ENCODE peak calls at places on chromosome 2, in seven cellular contexts. Q, S, R, V, C, O and A are unnamed samples.

GRCh38 chr2:238387376-238387775 is 39.4 kb upstream of the ASB1 start:
- DNase-seq in Q (no peak), S (no peak), O (no peak), C (peak; percentile 35), V (peak; percentile 64), R (no peak), A (no peak)

GRCh38 chr2:42755161-42755900 is 8.6 kb downstream of the OXER1 start:
- DNase-seq in V (peak; percentile 26), O (no peak), S (no peak), C (no peak), R (no peak), Q (peak; percentile 10), A (no peak)

GRCh38 chr2:71548589-71549485 is 95.5 kb downstream of the DYSF start:
- DNase-seq in O (peak; percentile 76), R (peak; percentile 75), V (peak; percentile 68), C (no peak), Q (peak; percentile 86), S (peak; percentile 25), A (peak; percentile 55)

GRCh38 chr2:38948387-38948882 is 58.8 kb downstream of the ARHGEF33 start:
- DNase-seq in O (no peak), R (no peak), S (no peak), V (no peak), C (no peak), Q (no peak), A (no peak)

GRCh38 chr2:19775838-19776237 is 125.9 kb downstream of the TTC32 start:
- DNase-seq in V (peak; percentile 67), R (no peak), C (no peak), Q (no peak), S (no peak), O (no peak), A (no peak)

GRCh38 chr2:27959496-27959895 is 69.0 kb downstream of the BABAM2 start:
- DNase-seq in Q (no peak), O (no peak), C (peak; percentile 91), R (no peak), V (peak; percentile 76), S (no peak), A (no peak)

GRCh38 chr2:98013407-98014042 is 17.8 kb upstream of the TMEM131 start:
- DNase-seq in R (no peak), C (no peak), Q (peak; percentile 34), V (peak; percentile 81), O (no peak), S (no peak), A (no peak)

GRCh38 chr2:216539791-216540241 is 41.2 kb downstream of the RPL37A start:
- DNase-seq in Q (peak; percentile 40), O (no peak), R (peak; percentile 26), V (no peak), C (no peak), S (peak; percentile 41), A (no peak)

GRCh38 chr2:112949456-112949855 is 28.4 kb upstream of the IL36G start:
- DNase-seq in V (no peak), R (no peak), O (no peak), C (no peak), S (no peak), Q (no peak), A (no peak)

GRCh38 chr2:199219551-199219950 is 238.2 kb downstream of the SATB2 start:
- DNase-seq in O (no peak), Q (no peak), V (no peak), R (no peak), S (no peak), C (no peak), A (no peak)

GRCh38 chr2:105114551-105114950 is 76.7 kb downstream of the MRPS9 start:
- DNase-seq in V (peak; percentile 80), R (peak; percentile 68), C (no peak), O (no peak), Q (peak; percentile 75), S (no peak), A (peak; percentile 10)

GRCh38 chr2:106117882-106118684 is 76.0 kb downstream of the UXS1 start:
- DNase-seq in O (no peak), R (no peak), S (no peak), V (no peak), Q (no peak), C (no peak), A (no peak)

GRCh38 chr2:114688241-114688640 is 245.8 kb downstream of the DPP10 start:
- DNase-seq in Q (no peak), S (no peak), V (no peak), R (no peak), O (no peak), C (no peak), A (no peak)

GRCh38 chr2:84435331-84436081 is 23.6 kb downstream of the SUCLG1 start:
- DNase-seq in O (peak; percentile 37), C (no peak), V (peak; percentile 68), Q (no peak), R (no peak), S (no peak), A (no peak)

GRCh38 chr2:193818801-193819499 is 1624.2 kb upstream of the TMEFF2 start:
- DNase-seq in Q (no peak), C (no peak), O (no peak), S (no peak), R (no peak), V (no peak), A (no peak)

GRCh38 chr2:101912545-101912944 is 79.2 kb upstream of the IL1R2 start:
- DNase-seq in Q (no peak), S (no peak), R (no peak), V (no peak), C (no peak), O (no peak), A (no peak)

GRCh38 chr2:111160758-111161157 is 40.0 kb downstream of the BCL2L11 start:
- DNase-seq in Q (no peak), R (no peak), S (no peak), C (no peak), V (peak; percentile 74), O (no peak), A (no peak)

GRCh38 chr2:21392660-21393059 is 268.9 kb downstream of the TDRD15 start:
- DNase-seq in R (no peak), Q (no peak), C (no peak), S (no peak), O (no peak), V (no peak), A (no peak)

GRCh38 chr2:239369631-239370161 is 31.1 kb downstream of the HDAC4 start:
- DNase-seq in C (no peak), S (no peak), V (no peak), Q (peak; percentile 74), O (no peak), R (no peak), A (peak; percentile 64)

GRCh38 chr2:120743657-120744056 is 8.0 kb downstream of the GLI2 start:
- DNase-seq in C (no peak), R (no peak), V (no peak), S (no peak), O (no peak), Q (no peak), A (no peak)

GRCh38 chr2:130807659-130808385 is 28.9 kb upstream of the ARHGEF4 start:
- DNase-seq in Q (no peak), R (no peak), C (no peak), S (peak; percentile 18), O (no peak), V (no peak), A (no peak)

GRCh38 chr2:196967126-196967525 is 40.6 kb upstream of the PGAP1 start:
- DNase-seq in O (no peak), R (peak; percentile 60), S (no peak), C (no peak), Q (no peak), V (peak; percentile 74), A (no peak)

GRCh38 chr2:231535961-231536360 is 5.7 kb upstream of the NMUR1 start:
- DNase-seq in Q (no peak), C (no peak), R (no peak), S (no peak), O (no peak), V (no peak), A (no peak)

GRCh38 chr2:138364554-138365162 is 136.9 kb upstream of the SPOPL start:
- DNase-seq in O (no peak), C (no peak), Q (no peak), S (no peak), V (peak; percentile 75), R (no peak), A (no peak)

GRCh38 chr2:37903009-37903408 is 22.1 kb upstream of the RMDN2 start:
- DNase-seq in O (no peak), S (no peak), V (no peak), Q (no peak), C (no peak), R (no peak), A (no peak)

GRCh38 chr2:97730245-97730644 is 16.9 kb downstream of the ZAP70 start:
- DNase-seq in V (no peak), C (no peak), O (no peak), S (no peak), R (peak; percentile 57), Q (no peak), A (no peak)

GRCh38 chr2:99862566-99862965 is 279.8 kb downstream of the AFF3 start:
- DNase-seq in R (no peak), V (no peak), O (no peak), C (no peak), S (no peak), Q (no peak), A (no peak)

GRCh38 chr2:16135196-16135912 is 195.0 kb downstream of the MYCN start:
- DNase-seq in C (no peak), S (no peak), O (no peak), V (no peak), R (no peak), Q (no peak), A (no peak)

GRCh38 chr2:230751062-230751461 is 38.4 kb downstream of the CAB39 start:
- DNase-seq in R (no peak), Q (no peak), S (no peak), O (no peak), C (no peak), V (peak; percentile 38), A (no peak)

GRCh38 chr2:190819835-190820234 is 60.8 kb upstream of the GLS start:
- DNase-seq in O (no peak), S (no peak), R (peak; percentile 23), V (peak; percentile 90), C (no peak), Q (no peak), A (no peak)

GRCh38 chr2:101570121-101570520 is 95.2 kb upstream of the RFX8 start:
- DNase-seq in Q (no peak), S (no peak), O (no peak), R (no peak), V (no peak), C (no peak), A (no peak)